ENCODE peak calls at places on chromosomes 16 and 17, in seven cellular contexts. One of them, this sample, is unnamed.

GRCh38 chr17:73591278-73592078 is 52.8 kb downstream of the SDK2 start:
- DNase-seq in tibial nerve: no peak
- DNase-seq in neural progenitor cell: no peak
- DNase-seq in heart right ventricle: no peak
- DNase-seq in IMR-90: no peak
- DNase-seq in cardiac muscle cell: no peak
- DNase-seq in heart left ventricle: no peak
- DNase-seq in this sample: no peak

GRCh38 chr16:814974-815373 is 14.4 kb upstream of the GNG13 start:
- DNase-seq in tibial nerve: no peak
- DNase-seq in neural progenitor cell: no peak
- DNase-seq in heart right ventricle: no peak
- DNase-seq in IMR-90: peak
- DNase-seq in cardiac muscle cell: no peak
- DNase-seq in heart left ventricle: no peak
- DNase-seq in this sample: no peak

GRCh38 chr16:4936991-4937781 is at the start of gene PPL:
- DNase-seq in tibial nerve: peak
- DNase-seq in neural progenitor cell: peak
- DNase-seq in heart right ventricle: peak
- DNase-seq in IMR-90: no peak
- DNase-seq in cardiac muscle cell: peak
- DNase-seq in heart left ventricle: peak
- DNase-seq in this sample: no peak

GRCh38 chr16:46629331-46629843 is 8.2 kb upstream of the SHCBP1 start:
- DNase-seq in tibial nerve: no peak
- DNase-seq in neural progenitor cell: peak
- DNase-seq in heart right ventricle: no peak
- DNase-seq in IMR-90: peak
- DNase-seq in cardiac muscle cell: peak
- DNase-seq in heart left ventricle: no peak
- DNase-seq in this sample: peak

GRCh38 chr17:14918540-14918939 is 346.6 kb downstream of the PMP22 start:
- DNase-seq in tibial nerve: no peak
- DNase-seq in neural progenitor cell: no peak
- DNase-seq in heart right ventricle: no peak
- DNase-seq in IMR-90: peak
- DNase-seq in cardiac muscle cell: no peak
- DNase-seq in heart left ventricle: no peak
- DNase-seq in this sample: no peak

GRCh38 chr16:77307764-77308561 is 108.8 kb downstream of the SYCE1L start:
- DNase-seq in tibial nerve: no peak
- DNase-seq in neural progenitor cell: no peak
- DNase-seq in heart right ventricle: no peak
- DNase-seq in IMR-90: peak
- DNase-seq in cardiac muscle cell: no peak
- DNase-seq in heart left ventricle: no peak
- DNase-seq in this sample: no peak

GRCh38 chr17:3964203-3965122 is at the start of gene ATP2A3:
- DNase-seq in tibial nerve: no peak
- DNase-seq in neural progenitor cell: peak
- DNase-seq in heart right ventricle: no peak
- DNase-seq in IMR-90: no peak
- DNase-seq in cardiac muscle cell: peak
- DNase-seq in heart left ventricle: no peak
- DNase-seq in this sample: peak

GRCh38 chr17:511833-512251 is 159.2 kb upstream of the RPH3AL start:
- DNase-seq in tibial nerve: no peak
- DNase-seq in neural progenitor cell: no peak
- DNase-seq in heart right ventricle: no peak
- DNase-seq in IMR-90: peak
- DNase-seq in cardiac muscle cell: no peak
- DNase-seq in heart left ventricle: no peak
- DNase-seq in this sample: no peak

GRCh38 chr17:28030386-28030785 is 12.1 kb upstream of the NLK start:
- DNase-seq in tibial nerve: no peak
- DNase-seq in neural progenitor cell: no peak
- DNase-seq in heart right ventricle: no peak
- DNase-seq in IMR-90: no peak
- DNase-seq in cardiac muscle cell: no peak
- DNase-seq in heart left ventricle: no peak
- DNase-seq in this sample: no peak

GRCh38 chr16:17431012-17431411 is 39.7 kb downstream of the XYLT1 start:
- DNase-seq in tibial nerve: no peak
- DNase-seq in neural progenitor cell: no peak
- DNase-seq in heart right ventricle: no peak
- DNase-seq in IMR-90: peak
- DNase-seq in cardiac muscle cell: no peak
- DNase-seq in heart left ventricle: no peak
- DNase-seq in this sample: no peak

GRCh38 chr17:27807567-27808470 is 7.5 kb upstream of the NOS2 start:
- DNase-seq in tibial nerve: no peak
- DNase-seq in neural progenitor cell: no peak
- DNase-seq in heart right ventricle: peak
- DNase-seq in IMR-90: no peak
- DNase-seq in cardiac muscle cell: peak
- DNase-seq in heart left ventricle: peak
- DNase-seq in this sample: no peak

GRCh38 chr17:15263206-15263579 is 1.9 kb downstream of the PMP22 start:
- DNase-seq in tibial nerve: peak
- DNase-seq in neural progenitor cell: peak
- DNase-seq in heart right ventricle: peak
- DNase-seq in IMR-90: peak
- DNase-seq in cardiac muscle cell: peak
- DNase-seq in heart left ventricle: peak
- DNase-seq in this sample: no peak

GRCh38 chr17:77285594-77286390 is 145.0 kb downstream of the SEC14L1 start:
- DNase-seq in tibial nerve: no peak
- DNase-seq in neural progenitor cell: no peak
- DNase-seq in heart right ventricle: peak
- DNase-seq in IMR-90: peak
- DNase-seq in cardiac muscle cell: no peak
- DNase-seq in heart left ventricle: peak
- DNase-seq in this sample: peak

GRCh38 chr17:63434951-63435571 is 11.0 kb downstream of the CYB561 start:
- DNase-seq in tibial nerve: no peak
- DNase-seq in neural progenitor cell: no peak
- DNase-seq in heart right ventricle: peak
- DNase-seq in IMR-90: peak
- DNase-seq in cardiac muscle cell: no peak
- DNase-seq in heart left ventricle: peak
- DNase-seq in this sample: no peak

GRCh38 chr17:7490144-7490543 is 6.0 kb downstream of the POLR2A start:
- DNase-seq in tibial nerve: no peak
- DNase-seq in neural progenitor cell: no peak
- DNase-seq in heart right ventricle: no peak
- DNase-seq in IMR-90: no peak
- DNase-seq in cardiac muscle cell: no peak
- DNase-seq in heart left ventricle: no peak
- DNase-seq in this sample: no peak

GRCh38 chr17:7483238-7484066 is 714 bp upstream of the POLR2A start:
- DNase-seq in tibial nerve: peak
- DNase-seq in neural progenitor cell: peak
- DNase-seq in heart right ventricle: peak
- DNase-seq in IMR-90: peak
- DNase-seq in cardiac muscle cell: peak
- DNase-seq in heart left ventricle: peak
- DNase-seq in this sample: peak

GRCh38 chr17:7484067-7484963 is at the start of gene POLR2A:
- DNase-seq in tibial nerve: peak
- DNase-seq in neural progenitor cell: peak
- DNase-seq in heart right ventricle: peak
- DNase-seq in IMR-90: peak
- DNase-seq in cardiac muscle cell: peak
- DNase-seq in heart left ventricle: peak
- DNase-seq in this sample: peak

GRCh38 chr17:7486181-7486580 is 2.0 kb downstream of the POLR2A start:
- DNase-seq in tibial nerve: no peak
- DNase-seq in neural progenitor cell: peak
- DNase-seq in heart right ventricle: no peak
- DNase-seq in IMR-90: peak
- DNase-seq in cardiac muscle cell: no peak
- DNase-seq in heart left ventricle: no peak
- DNase-seq in this sample: no peak

GRCh38 chr17:7484964-7485377 is 805 bp downstream of the POLR2A start:
- DNase-seq in tibial nerve: no peak
- DNase-seq in neural progenitor cell: no peak
- DNase-seq in heart right ventricle: no peak
- DNase-seq in IMR-90: no peak
- DNase-seq in cardiac muscle cell: no peak
- DNase-seq in heart left ventricle: no peak
- DNase-seq in this sample: no peak
- TF ChIP-seq CTCF in tibial nerve: no peak
- TF ChIP-seq CTCF in neural progenitor cell: no peak
- TF ChIP-seq CTCF in heart right ventricle: peak
- TF ChIP-seq CTCF in IMR-90: no peak
- TF ChIP-seq CTCF in cardiac muscle cell: peak
- TF ChIP-seq CTCF in heart left ventricle: no peak
- TF ChIP-seq CTCF in this sample: no peak

DNA sequence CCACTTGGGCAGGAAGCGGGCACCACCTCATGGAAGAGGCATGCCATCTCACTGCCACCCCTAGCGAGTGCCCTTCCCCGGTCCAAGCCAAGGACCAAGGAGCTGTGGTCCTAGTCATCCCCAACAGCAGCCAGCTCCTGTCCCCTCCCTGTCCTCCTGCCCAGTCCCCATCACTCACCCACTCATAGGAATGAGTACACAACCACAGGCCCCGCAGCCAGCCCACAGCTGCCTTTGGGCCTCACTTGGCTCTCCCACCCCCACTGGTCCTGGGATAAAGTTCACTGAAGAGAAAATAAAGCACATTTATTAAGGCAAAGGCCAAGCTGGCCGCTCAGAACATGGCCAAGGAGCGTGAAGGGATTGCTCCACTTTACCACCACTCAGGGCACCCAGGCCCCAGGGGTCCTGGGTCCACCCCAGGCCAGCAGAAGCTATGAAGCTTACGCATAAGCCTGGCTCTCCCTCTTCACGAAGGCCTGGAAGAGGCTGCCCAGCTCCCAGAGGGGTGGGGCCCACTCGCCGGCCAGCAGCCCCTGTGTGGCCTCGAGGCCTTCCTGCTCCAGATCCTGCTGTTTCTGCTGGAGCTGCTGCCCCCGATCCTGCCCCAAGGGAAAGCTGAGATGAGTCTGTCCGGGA is 3.6 kb downstream of the SCRN2 start:
- DNase-seq in tibial nerve: no peak
- DNase-seq in neural progenitor cell: no peak
- DNase-seq in heart right ventricle: no peak
- DNase-seq in IMR-90: peak
- DNase-seq in cardiac muscle cell: no peak
- DNase-seq in heart left ventricle: no peak
- DNase-seq in this sample: no peak
- H3K27ac ChIP-seq in tibial nerve: peak
- H3K27ac ChIP-seq in neural progenitor cell: no peak
- H3K27ac ChIP-seq in heart right ventricle: no peak
- H3K27ac ChIP-seq in IMR-90: no peak
- H3K27ac ChIP-seq in cardiac muscle cell: no peak
- H3K27ac ChIP-seq in heart left ventricle: no peak
- H3K27ac ChIP-seq in this sample: no peak

GRCh38 chr17:19461139-19461538 is 50.1 kb downstream of the RNF112 start:
- DNase-seq in tibial nerve: no peak
- DNase-seq in neural progenitor cell: peak
- DNase-seq in heart right ventricle: no peak
- DNase-seq in IMR-90: no peak
- DNase-seq in cardiac muscle cell: no peak
- DNase-seq in heart left ventricle: no peak
- DNase-seq in this sample: no peak

GRCh38 chr17:19457046-19457445 is 46.0 kb downstream of the RNF112 start:
- DNase-seq in tibial nerve: no peak
- DNase-seq in neural progenitor cell: no peak
- DNase-seq in heart right ventricle: no peak
- DNase-seq in IMR-90: no peak
- DNase-seq in cardiac muscle cell: no peak
- DNase-seq in heart left ventricle: no peak
- DNase-seq in this sample: no peak

GRCh38 chr17:19460695-19461094 is 49.7 kb downstream of the RNF112 start:
- DNase-seq in tibial nerve: no peak
- DNase-seq in neural progenitor cell: no peak
- DNase-seq in heart right ventricle: no peak
- DNase-seq in IMR-90: no peak
- DNase-seq in cardiac muscle cell: no peak
- DNase-seq in heart left ventricle: no peak
- DNase-seq in this sample: no peak

GRCh38 chr17:19456016-19456927 is 45.2 kb downstream of the RNF112 start:
- DNase-seq in tibial nerve: no peak
- DNase-seq in neural progenitor cell: no peak
- DNase-seq in heart right ventricle: no peak
- DNase-seq in IMR-90: no peak
- DNase-seq in cardiac muscle cell: no peak
- DNase-seq in heart left ventricle: no peak
- DNase-seq in this sample: no peak

GRCh38 chr17:19457830-19458271 is 46.8 kb downstream of the RNF112 start:
- DNase-seq in tibial nerve: no peak
- DNase-seq in neural progenitor cell: peak
- DNase-seq in heart right ventricle: no peak
- DNase-seq in IMR-90: no peak
- DNase-seq in cardiac muscle cell: no peak
- DNase-seq in heart left ventricle: no peak
- DNase-seq in this sample: no peak
- TF ChIP-seq CTCF in tibial nerve: no peak
- TF ChIP-seq CTCF in neural progenitor cell: no peak
- TF ChIP-seq CTCF in heart right ventricle: no peak
- TF ChIP-seq CTCF in IMR-90: no peak
- TF ChIP-seq CTCF in cardiac muscle cell: no peak
- TF ChIP-seq CTCF in heart left ventricle: no peak
- TF ChIP-seq CTCF in this sample: no peak

DNA sequence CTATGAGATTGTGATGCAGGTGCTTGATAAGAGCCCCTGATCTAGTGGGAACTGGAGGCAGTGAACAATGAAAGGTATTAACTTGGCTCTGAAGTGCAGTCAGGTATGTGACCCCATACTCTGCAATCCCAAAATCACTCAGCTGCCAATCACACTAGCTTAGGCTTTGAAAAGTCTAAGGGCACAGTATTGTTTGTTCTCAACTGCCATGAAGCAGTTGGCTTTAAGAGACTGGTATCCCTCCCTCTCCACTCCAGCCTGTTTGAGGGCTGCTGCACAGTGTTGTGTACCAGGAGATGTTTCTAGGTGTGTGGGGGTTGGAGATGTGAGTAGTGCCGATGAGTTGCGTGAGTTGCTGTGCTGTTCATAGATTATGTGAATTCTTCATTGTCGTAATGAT is 2.4 kb downstream of the YPEL2 start:
- DNase-seq in tibial nerve: no peak
- DNase-seq in neural progenitor cell: peak
- DNase-seq in heart right ventricle: no peak
- DNase-seq in IMR-90: no peak
- DNase-seq in cardiac muscle cell: peak
- DNase-seq in heart left ventricle: no peak
- DNase-seq in this sample: no peak
- H3K27ac ChIP-seq in tibial nerve: peak
- H3K27ac ChIP-seq in neural progenitor cell: no peak
- H3K27ac ChIP-seq in heart right ventricle: no peak
- H3K27ac ChIP-seq in IMR-90: no peak
- H3K27ac ChIP-seq in cardiac muscle cell: peak
- H3K27ac ChIP-seq in heart left ventricle: peak
- H3K27ac ChIP-seq in this sample: no peak

GRCh38 chr17:75889454-75889853 is 7.3 kb downstream of the TRIM65 start:
- DNase-seq in tibial nerve: no peak
- DNase-seq in neural progenitor cell: no peak
- DNase-seq in heart right ventricle: no peak
- DNase-seq in IMR-90: no peak
- DNase-seq in cardiac muscle cell: no peak
- DNase-seq in heart left ventricle: no peak
- DNase-seq in this sample: no peak
- TF ChIP-seq CTCF in tibial nerve: no peak
- TF ChIP-seq CTCF in neural progenitor cell: no peak
- TF ChIP-seq CTCF in heart right ventricle: no peak
- TF ChIP-seq CTCF in IMR-90: no peak
- TF ChIP-seq CTCF in cardiac muscle cell: no peak
- TF ChIP-seq CTCF in heart left ventricle: no peak
- TF ChIP-seq CTCF in this sample: no peak

GRCh38 chr17:50051082-50051576 is 4.8 kb upstream of the ITGA3 start:
- DNase-seq in tibial nerve: no peak
- DNase-seq in neural progenitor cell: no peak
- DNase-seq in heart right ventricle: no peak
- DNase-seq in IMR-90: peak
- DNase-seq in cardiac muscle cell: no peak
- DNase-seq in heart left ventricle: no peak
- DNase-seq in this sample: peak
- H3K27ac ChIP-seq in tibial nerve: peak
- H3K27ac ChIP-seq in neural progenitor cell: no peak
- H3K27ac ChIP-seq in heart right ventricle: no peak
- H3K27ac ChIP-seq in IMR-90: peak
- H3K27ac ChIP-seq in cardiac muscle cell: no peak
- H3K27ac ChIP-seq in heart left ventricle: no peak
- H3K27ac ChIP-seq in this sample: no peak